ENCODE peak calls at places on chromosomes 3 and 15, in five cellular contexts. U is uterus, I is suprapubic skin, K is breast epithelium, X is Peyer's patch. S is an unnamed sample. For H3K36me3, the result is how much of the 10 kb centered on the place peaks cover.

GRCh38 chr3:101020616-101021015 is 27.4 kb upstream of the ABI3BP start:
- DNase-seq in X (no peak), I (no peak), U (no peak), K (no peak), S (no peak)

GRCh38 chr15:86106306-86106705 is 26.6 kb downstream of the AGBL1 start:
- DNase-seq in X (no peak), K (no peak), I (no peak), U (no peak), S (no peak)

GRCh38 chr3:133209871-133210550 is 171.8 kb downstream of the TMEM108 start:
- DNase-seq in X (no peak), K (no peak), I (no peak), U (no peak), S (peak)

GRCh38 chr3:15055019-15055557 is 10.0 kb downstream of the MRPS25 start:
- DNase-seq in U (no peak), X (peak), I (no peak), K (no peak), S (peak)

GRCh38 chr15:98865397-98866339 is 141.9 kb downstream of the PGPEP1L start:
- DNase-seq in X (peak), I (peak), U (peak), K (peak), S (peak)

GRCh38 chr15:98085003-98085639 is 124.6 kb downstream of the ARRDC4 start:
- DNase-seq in X (no peak), U (no peak), K (no peak), I (no peak), S (no peak)

GRCh38 chr3:175983369-175983768 is 1124.2 kb downstream of the NAALADL2 start:
- DNase-seq in X (no peak), U (no peak), K (no peak), I (no peak), S (no peak)

GRCh38 chr3:49673131-49673714 is 928 bp upstream of the APEH start:
- DNase-seq in U (no peak), K (no peak), I (no peak), X (no peak), S (no peak)

GRCh38 chr3:197406266-197406665 is 107.9 kb upstream of the DLG1 start:
- DNase-seq in I (no peak), X (no peak), K (no peak), U (no peak), S (no peak)

GRCh38 chr3:36591959-36592358 is 172.4 kb downstream of the DCLK3 start:
- DNase-seq in U (no peak), I (no peak), K (no peak), X (no peak), S (no peak)

GRCh38 chr3:165254812-165255211 is 58.6 kb upstream of the SLITRK3 start:
- DNase-seq in X (no peak), I (no peak), K (no peak), U (no peak), S (no peak)

GRCh38 chr3:43742935-43743334 is 52.2 kb downstream of the ABHD5 start:
- DNase-seq in K (no peak), U (no peak), I (no peak), X (no peak), S (no peak)

GRCh38 chr3:48776854-48777253 is 59.8 kb upstream of the IP6K2 start:
- DNase-seq in X (no peak), U (no peak), I (no peak), K (no peak), S (no peak)

DNA sequence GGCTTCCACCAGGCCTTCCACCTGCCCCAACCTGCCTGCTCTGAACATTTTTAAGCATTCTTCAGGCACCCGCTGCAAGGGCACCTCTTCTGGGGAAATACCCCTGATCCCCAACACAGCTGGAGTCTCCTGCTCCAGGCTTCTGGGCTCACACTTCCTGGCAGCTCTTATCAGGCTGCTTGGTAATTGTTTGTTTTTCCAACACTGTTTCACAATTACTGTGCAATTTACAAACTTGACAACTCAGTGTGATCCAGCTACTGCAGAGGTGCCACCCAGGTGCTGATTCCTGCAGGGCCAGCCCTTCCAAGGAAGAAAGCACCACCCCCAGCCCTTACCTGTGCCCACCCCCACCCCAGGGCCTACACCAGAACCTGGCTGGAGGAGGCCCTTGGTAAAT is 66.6 kb downstream of the MAGEF1 start:
- DNase-seq in U (no peak), X (no peak), K (no peak), I (no peak), S (no peak)
- H3K4me3 ChIP-seq in U (no peak), X (no peak), K (no peak), I (no peak), S (no peak)

GRCh38 chr15:25332306-25332705 is 106.5 kb downstream of the UBE3A start:
- DNase-seq in U (no peak), K (no peak), I (no peak), X (no peak), S (no peak)

GRCh38 chr15:25333049-25333448 is 105.8 kb downstream of the UBE3A start:
- DNase-seq in K (no peak), I (no peak), X (no peak), U (no peak), S (no peak)

GRCh38 chr15:25331404-25331803 is 107.4 kb downstream of the UBE3A start:
- DNase-seq in X (no peak), I (no peak), K (no peak), U (no peak), S (no peak)

GRCh38 chr15:25331860-25332259 is 107.0 kb downstream of the UBE3A start:
- DNase-seq in I (no peak), X (no peak), K (no peak), U (no peak), S (no peak)

GRCh38 chr15:25335279-25335678 is 103.5 kb downstream of the UBE3A start:
- DNase-seq in U (no peak), K (no peak), I (no peak), X (no peak), S (no peak)
- H3K36me3 ChIP-seq in U (under half), K (under half), I (under half), X (under half), S (under half)

GRCh38 chr3:130759692-130760338 is 13.2 kb upstream of the PIK3R4 start:
- DNase-seq in U (no peak), K (peak), X (peak), I (no peak), S (no peak)
- TF ChIP-seq CTCF in U (peak), K (peak), X (peak), I (no peak), S (peak)

GRCh38 chr3:170044795-170045244 is 7.0 kb downstream of the GPR160 start:
- DNase-seq in I (no peak), U (no peak), K (no peak), X (peak), S (peak)

GRCh38 chr3:170044280-170044679 is 6.5 kb downstream of the GPR160 start:
- DNase-seq in X (no peak), I (no peak), K (no peak), U (no peak), S (no peak)

GRCh38 chr3:170049146-170050000 is 11.6 kb downstream of the GPR160 start:
- DNase-seq in I (no peak), K (peak), U (no peak), X (no peak), S (no peak)

GRCh38 chr3:170046269-170047132 is 8.7 kb downstream of the GPR160 start:
- DNase-seq in K (no peak), U (no peak), I (no peak), X (no peak), S (no peak)

DNA sequence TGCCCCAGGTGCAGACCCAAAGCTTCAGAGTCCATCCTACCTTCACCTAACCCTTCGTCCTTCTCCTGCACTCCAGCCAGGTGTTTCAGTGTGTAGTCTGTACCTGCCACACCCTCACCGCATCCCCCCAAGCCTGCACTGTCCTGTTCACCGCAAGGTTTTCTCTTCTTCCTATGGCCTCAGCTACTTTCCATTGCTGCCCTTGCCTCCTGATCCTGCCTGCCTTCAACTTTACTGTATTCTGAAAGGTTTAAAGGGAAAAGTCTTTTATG is 9.3 kb downstream of the GPR160 start:
- DNase-seq in K (no peak), X (no peak), U (no peak), I (no peak), S (no peak)
- H3K4me3 ChIP-seq in K (no peak), X (peak), U (no peak), I (no peak), S (no peak)